ENCODE peak calls at places on chromosomes 5 and 9, in ten cellular contexts. W is Peyer's patch, V is esophagus squamous epithelium, R is sigmoid colon, I is H1, O is suprapubic skin, D is uterus, Z is heart left ventricle, T is transverse colon, B is stomach. F is an unnamed sample.

GRCh38 chr9:81687521-81688261 is 1.7 kb downstream of the TLE1 start:
- DNase-seq in R (peak), D (peak), V (no peak), O (peak), T (peak), I (no peak), B (peak), Z (peak), W (peak), F (peak)

GRCh38 chr5:164672931-164673694 is 1167.7 kb downstream of the MAT2B start:
- DNase-seq in Z (no peak), B (no peak), R (no peak), V (no peak), I (no peak), O (no peak), D (no peak), W (no peak), T (no peak), F (no peak)

GRCh38 chr5:95223859-95224258 is 61.0 kb downstream of the MCTP1 start:
- DNase-seq in R (no peak), V (no peak), I (no peak), Z (no peak), D (no peak), B (no peak), T (no peak), W (no peak), O (no peak), F (no peak)

GRCh38 chr9:17021379-17021970 is 113.4 kb upstream of the CNTLN start:
- DNase-seq in V (no peak), R (no peak), I (no peak), Z (no peak), D (no peak), B (no peak), W (no peak), T (no peak), O (no peak), F (no peak)

GRCh38 chr9:114503522-114504340 is 1.5 kb downstream of the WHRN start:
- DNase-seq in I (no peak), V (no peak), R (no peak), Z (no peak), W (no peak), T (no peak), D (no peak), B (no peak), O (no peak), F (no peak)

GRCh38 chr5:81552844-81553569 is 159.1 kb upstream of the ACOT12 start:
- DNase-seq in R (no peak), O (no peak), W (no peak), D (no peak), B (no peak), V (no peak), Z (no peak), I (no peak), T (no peak), F (no peak)

GRCh38 chr5:57878301-57878722 is 395.7 kb upstream of the ACTBL2 start:
- DNase-seq in O (no peak), B (no peak), V (no peak), W (no peak), T (no peak), I (no peak), D (no peak), R (no peak), Z (no peak), F (no peak)

GRCh38 chr5:174300941-174301761 is 255.6 kb downstream of the NSG2 start:
- DNase-seq in O (no peak), D (no peak), T (no peak), Z (no peak), V (no peak), W (no peak), I (no peak), R (no peak), B (no peak), F (no peak)

GRCh38 chr5:172106511-172107356 is 81.3 kb downstream of the STK10 start:
- DNase-seq in W (peak), T (peak), B (peak), I (no peak), O (no peak), V (no peak), D (peak), R (peak), Z (no peak), F (no peak)

GRCh38 chr5:76457685-76458491 is 54.8 kb downstream of the IQGAP2 start:
- DNase-seq in W (no peak), V (no peak), D (no peak), Z (no peak), I (no peak), T (no peak), O (no peak), B (no peak), R (no peak), F (no peak)

GRCh38 chr9:75071530-75072122 is 16.3 kb downstream of the NMRK1 start:
- DNase-seq in Z (no peak), V (no peak), B (peak), O (no peak), W (peak), D (no peak), R (no peak), T (peak), I (no peak), F (no peak)

GRCh38 chr5:160270704-160271103 is 41.4 kb downstream of the FABP6 start:
- DNase-seq in R (no peak), O (no peak), Z (no peak), B (no peak), I (no peak), T (no peak), V (no peak), D (no peak), W (no peak), F (no peak)

GRCh38 chr5:99019812-99020697 is 91.2 kb upstream of the CHD1 start:
- DNase-seq in O (no peak), W (no peak), R (no peak), I (no peak), D (no peak), Z (no peak), T (no peak), B (no peak), V (no peak), F (no peak)

GRCh38 chr5:14009575-14009974 is 65.1 kb upstream of the DNAH5 start:
- DNase-seq in Z (no peak), D (no peak), O (no peak), B (no peak), I (no peak), R (no peak), V (no peak), W (no peak), T (no peak), F (no peak)

GRCh38 chr5:177959315-177959714 is 36.7 kb downstream of the PROP1 start:
- DNase-seq in V (no peak), Z (no peak), W (no peak), R (no peak), D (no peak), T (no peak), I (no peak), O (no peak), B (no peak), F (no peak)

GRCh38 chr5:133998807-133999206 is 6.0 kb downstream of the VDAC1 start:
- DNase-seq in O (no peak), D (no peak), W (no peak), T (no peak), B (no peak), R (no peak), I (no peak), Z (no peak), V (no peak), F (no peak)
- H3K4me3 ChIP-seq in O (no peak), D (no peak), W (no peak), T (no peak), B (no peak), R (no peak), I (no peak), Z (no peak), V (no peak), F (no peak)

GRCh38 chr5:40828021-40828631 is 6.9 kb downstream of the RPL37 start:
- DNase-seq in T (no peak), D (no peak), V (no peak), I (no peak), W (no peak), Z (no peak), O (no peak), R (no peak), B (no peak), F (no peak)
- TF ChIP-seq POLR2A in T (no peak), D (no peak), V (no peak), I (no peak), W (no peak), Z (no peak), O (no peak), R (no peak), B (no peak), F (no peak)

GRCh38 chr5:150133581-150134197 is 22.0 kb downstream of the PDGFRB start:
- DNase-seq in D (no peak), B (no peak), Z (no peak), O (no peak), T (no peak), W (no peak), I (no peak), R (no peak), V (no peak), F (no peak)
- H3K4me3 ChIP-seq in D (no peak), B (no peak), Z (no peak), O (no peak), T (no peak), W (no peak), I (no peak), R (no peak), V (no peak), F (no peak)

DNA sequence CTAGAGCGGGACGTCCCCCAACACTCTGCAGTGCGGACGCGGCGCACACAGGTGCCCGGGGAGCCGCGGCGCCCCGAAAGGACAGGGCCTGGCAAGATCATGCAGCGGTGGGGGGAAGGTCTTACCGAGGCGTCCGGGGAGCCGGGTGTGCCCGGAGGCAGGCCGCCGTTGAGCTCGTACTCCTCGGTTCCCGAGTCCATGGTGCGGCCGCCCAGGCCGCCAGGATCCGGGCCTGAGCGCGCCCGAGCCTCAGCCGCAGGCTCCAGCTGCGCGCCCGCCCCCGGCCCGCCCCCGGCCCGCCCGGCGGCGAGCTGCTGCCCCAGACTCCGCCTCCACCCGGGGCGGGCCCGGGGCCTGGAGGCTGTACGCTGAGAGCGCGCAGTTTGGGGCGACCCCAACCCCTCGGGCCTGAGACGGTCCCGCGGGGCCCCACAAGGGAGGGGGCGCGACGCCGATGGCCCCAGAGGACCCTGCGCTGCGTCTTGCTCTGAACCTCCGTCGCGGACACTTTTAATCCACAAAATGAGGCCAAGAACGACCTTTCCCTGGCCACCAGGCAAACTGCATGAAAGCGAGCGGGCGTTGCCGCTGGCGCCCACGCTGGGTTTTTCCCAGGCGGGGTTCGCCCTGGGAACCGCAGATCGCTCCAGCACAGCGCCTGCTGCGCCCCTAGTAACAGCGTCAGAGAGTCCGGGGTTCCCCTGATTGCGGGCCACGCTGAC is at the start of gene NINJ1:
- DNase-seq in I (no peak), R (peak), T (peak), B (peak), W (peak), D (peak), V (no peak), O (peak), Z (peak), F (peak)
- TF ChIP-seq POLR2A in I (no peak), R (peak), T (peak), B (no peak), W (peak), D (peak), V (peak), O (peak), Z (peak), F (peak)

GRCh38 chr9:137604345-137605145 is 941 bp upstream of the ARRDC1 start:
- DNase-seq in I (no peak), V (no peak), B (no peak), D (peak), O (no peak), Z (peak), R (no peak), T (no peak), W (no peak), F (no peak)
- H3K4me3 ChIP-seq in I (peak), V (peak), B (peak), D (peak), O (peak), Z (peak), R (peak), T (peak), W (peak), F (peak)

DNA sequence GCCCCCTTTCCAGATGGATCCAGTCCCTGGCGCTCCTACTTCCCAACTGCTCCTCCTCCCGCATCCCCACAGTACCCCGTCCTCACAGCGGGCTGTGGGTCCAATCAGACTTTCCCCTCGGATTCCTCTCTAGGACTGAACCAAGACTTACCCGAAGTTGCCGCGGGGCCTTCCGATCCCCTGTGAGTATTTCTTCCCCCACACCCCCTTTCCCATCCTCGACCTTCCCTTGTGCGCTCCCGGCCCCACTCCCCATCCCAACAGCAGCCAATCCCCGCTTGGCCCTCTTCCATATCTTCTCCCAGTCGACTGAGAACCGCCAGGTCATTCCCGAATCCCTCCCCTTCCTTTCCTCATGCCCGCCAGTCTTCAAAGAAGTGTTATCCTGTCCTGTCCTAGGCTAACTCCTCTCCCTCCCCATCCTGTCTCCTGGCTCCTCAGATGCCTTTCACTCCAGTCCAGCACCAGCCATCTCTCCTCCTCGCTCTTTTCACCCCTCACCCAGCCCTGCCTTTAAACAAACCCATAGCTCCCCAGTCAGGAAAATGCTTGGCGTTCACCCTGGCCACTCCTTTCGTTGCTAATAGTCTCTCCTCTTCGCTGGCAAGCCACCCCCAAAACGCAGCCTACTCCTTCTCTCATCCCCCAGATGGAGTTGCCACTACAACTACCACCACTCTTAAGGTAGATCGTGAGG is 646 bp downstream of the SWI5 start:
- DNase-seq in W (no peak), I (no peak), D (peak), B (no peak), R (peak), O (peak), V (no peak), Z (peak), T (no peak), F (no peak)
- TF ChIP-seq POLR2A in W (no peak), I (no peak), D (no peak), B (no peak), R (no peak), O (no peak), V (no peak), Z (no peak), T (no peak), F (no peak)

GRCh38 chr5:89034588-89034987 is 151.6 kb upstream of the MEF2C start:
- DNase-seq in V (no peak), Z (no peak), B (no peak), D (no peak), T (no peak), R (no peak), O (no peak), W (no peak), I (no peak), F (no peak)

GRCh38 chr5:89028579-89029272 is 145.7 kb upstream of the MEF2C start:
- DNase-seq in T (no peak), V (no peak), B (no peak), Z (no peak), I (no peak), R (no peak), O (no peak), W (no peak), D (no peak), F (no peak)

GRCh38 chr5:89036166-89036565 is 153.2 kb upstream of the MEF2C start:
- DNase-seq in R (no peak), B (no peak), I (no peak), O (no peak), D (no peak), Z (no peak), T (no peak), V (no peak), W (no peak), F (no peak)

DNA sequence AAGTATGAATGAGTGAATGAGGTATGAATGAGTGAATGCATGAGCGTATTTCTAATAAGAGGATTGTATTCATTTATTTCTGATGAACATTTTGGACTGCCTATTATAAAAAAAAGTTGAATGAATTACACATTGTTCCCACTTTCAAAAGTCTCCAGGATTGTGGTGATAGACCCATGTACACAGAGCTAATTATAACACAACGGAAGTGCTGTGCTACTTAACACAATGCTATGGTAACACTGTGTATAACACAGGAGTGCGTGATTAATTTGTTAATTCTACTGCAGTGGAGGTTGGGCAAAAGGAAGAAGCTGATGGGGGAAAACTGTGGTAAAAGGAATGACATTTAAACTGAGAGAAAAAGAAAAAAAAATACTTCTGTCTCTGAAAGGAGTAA is 147.8 kb upstream of the MEF2C start:
- DNase-seq in Z (no peak), W (no peak), B (no peak), I (no peak), D (no peak), O (no peak), V (no peak), R (no peak), T (no peak), F (no peak)
- H3K4me3 ChIP-seq in Z (no peak), W (no peak), B (no peak), I (no peak), D (no peak), O (no peak), V (no peak), R (no peak), T (no peak), F (no peak)